ENCODE peak calls at places on chromosomes 7 and 10, in seven cellular contexts. R is cardiac muscle cell, C is PC-3, K is SJSA1, U is mesenchymal stem cell, Q is transverse colon, A is neural progenitor cell. P is an unnamed sample. For H3K27me3, the result is how much of the 10 kb centered on the place peaks cover.

GRCh38 chr10:21315321-21316220 is 209.9 kb downstream of the SKIDA1 start:
- DNase-seq in R (peak), A (peak), Q (no peak), C (no peak), K (peak), U (peak), P (peak)

GRCh38 chr7:46713868-46714596 is 793.0 kb upstream of the IGFBP3 start:
- DNase-seq in U (peak), K (no peak), Q (peak), C (no peak), A (no peak), R (peak), P (no peak)

GRCh38 chr10:112448903-112449302 is 1.9 kb downstream of the VTI1A start:
- DNase-seq in U (no peak), Q (no peak), C (no peak), R (no peak), K (no peak), A (no peak), P (no peak)

GRCh38 chr7:22255834-22256233 is 101.1 kb downstream of the RAPGEF5 start:
- DNase-seq in C (no peak), U (no peak), K (no peak), A (peak), R (no peak), Q (no peak), P (no peak)

GRCh38 chr10:12703813-12704212 is 297.7 kb downstream of the CCDC3 start:
- DNase-seq in C (peak), K (peak), Q (no peak), A (no peak), U (peak), R (no peak), P (peak)

GRCh38 chr7:40826419-40827216 is 691.8 kb downstream of the SUGCT start:
- DNase-seq in A (peak), R (no peak), K (peak), Q (no peak), U (peak), C (no peak), P (peak)

GRCh38 chr7:29839302-29839701 is 33.0 kb downstream of the WIPF3 start:
- DNase-seq in U (peak), C (no peak), Q (peak), R (no peak), A (no peak), K (peak), P (peak)

GRCh38 chr10:74109452-74109851 is 41.2 kb downstream of the AP3M1 start:
- DNase-seq in A (no peak), K (no peak), Q (no peak), C (no peak), U (no peak), R (no peak), P (no peak)

GRCh38 chr7:132580277-132580676 is 4.0 kb upstream of the PLXNA4 start:
- DNase-seq in R (no peak), A (no peak), Q (no peak), C (peak), K (peak), U (peak), P (no peak)

GRCh38 chr10:119502214-119502613 is 40.3 kb downstream of the RGS10 start:
- DNase-seq in Q (peak), A (no peak), U (no peak), C (no peak), R (no peak), K (no peak), P (no peak)

GRCh38 chr7:156494960-156495359 is 145.6 kb upstream of the RNF32 start:
- DNase-seq in K (no peak), U (no peak), R (no peak), A (no peak), Q (no peak), C (no peak), P (no peak)

GRCh38 chr7:32582036-32582435 is 86.7 kb downstream of the AVL9 start:
- DNase-seq in Q (no peak), U (peak), A (no peak), C (no peak), R (no peak), K (peak), P (no peak)

GRCh38 chr10:101139421-101139911 is 8.4 kb downstream of the TLX1 start:
- DNase-seq in K (no peak), C (no peak), R (peak), A (peak), U (peak), Q (no peak), P (peak)

GRCh38 chr10:14009315-14010082 is 321.2 kb downstream of the FRMD4A start:
- DNase-seq in A (no peak), K (peak), C (peak), U (peak), Q (no peak), R (no peak), P (peak)

GRCh38 chr10:101258179-101258885 is 29.1 kb upstream of the LBX1 start:
- DNase-seq in Q (no peak), A (no peak), U (no peak), K (no peak), R (no peak), C (peak), P (no peak)

GRCh38 chr7:84021292-84021898 is 173.2 kb downstream of the SEMA3A start:
- DNase-seq in A (no peak), C (peak), K (no peak), U (no peak), R (peak), Q (no peak), P (peak)

GRCh38 chr10:44853796-44854195 is 57.3 kb upstream of the TMEM72 start:
- DNase-seq in Q (no peak), C (no peak), A (no peak), U (no peak), K (no peak), R (no peak), P (no peak)

GRCh38 chr10:57979986-57980385 is 287.7 kb downstream of the IPMK start:
- DNase-seq in K (no peak), A (no peak), R (no peak), Q (no peak), U (peak), C (no peak), P (peak)

GRCh38 chr10:59508956-59509355 is 146.6 kb upstream of the FAM13C start:
- DNase-seq in R (no peak), U (no peak), A (no peak), K (no peak), Q (no peak), C (peak), P (peak)

GRCh38 chr7:149662591-149663095 is 110.7 kb downstream of the ZNF467 start:
- DNase-seq in U (peak), K (peak), R (peak), Q (peak), A (peak), C (peak), P (peak)

GRCh38 chr7:16078076-16078952 is 343.0 kb downstream of the CRPPA start:
- DNase-seq in K (peak), Q (no peak), R (peak), U (peak), A (peak), C (peak), P (peak)

GRCh38 chr10:112223725-112224124 is 40.2 kb upstream of the GPAM start:
- DNase-seq in R (no peak), Q (no peak), K (no peak), C (no peak), A (no peak), U (no peak), P (no peak)

GRCh38 chr7:97006951-97007861 is 1.9 kb downstream of the DLX6 start:
- DNase-seq in C (no peak), A (peak), U (no peak), Q (no peak), R (no peak), K (no peak), P (no peak)

GRCh38 chr10:20890009-20890408 is 7.1 kb downstream of the NEBL start:
- DNase-seq in R (peak), C (no peak), A (no peak), U (peak), K (no peak), Q (no peak), P (no peak)

GRCh38 chr10:113179270-113179669 is 229.2 kb downstream of the TCF7L2 start:
- DNase-seq in K (no peak), C (no peak), Q (no peak), A (no peak), U (no peak), R (no peak), P (no peak)

GRCh38 chr10:25176421-25176968 is 1.7 kb downstream of the GPR158 start:
- DNase-seq in A (peak), U (no peak), K (no peak), R (peak), Q (no peak), C (no peak), P (peak)

GRCh38 chr10:25177093-25177753 is 2.4 kb downstream of the GPR158 start:
- DNase-seq in U (no peak), R (no peak), C (no peak), K (no peak), Q (no peak), A (no peak), P (no peak)

GRCh38 chr10:25177754-25178135 is 2.9 kb downstream of the GPR158 start:
- DNase-seq in C (no peak), K (no peak), R (no peak), A (no peak), Q (no peak), U (no peak), P (no peak)

GRCh38 chr10:25174461-25175230 is at the start of gene GPR158:
- DNase-seq in U (peak), R (peak), K (peak), Q (peak), A (peak), C (peak), P (peak)

GRCh38 chr10:25175527-25176420 is 973 bp downstream of the GPR158 start:
- DNase-seq in U (peak), R (peak), K (no peak), C (no peak), Q (peak), A (peak), P (no peak)
- H3K27me3 ChIP-seq in U (half or more), R (half or more), K (half or more), C (under half), Q (half or more), A (half or more), P (under half)

GRCh38 chr7:1232103-1232466 is 587 bp upstream of the UNCX start:
- DNase-seq in Q (no peak), K (no peak), A (no peak), C (no peak), R (no peak), U (no peak), P (no peak)

GRCh38 chr7:1229956-1230355 is 2.7 kb upstream of the UNCX start:
- DNase-seq in C (no peak), R (peak), U (no peak), A (peak), K (no peak), Q (no peak), P (no peak)

GRCh38 chr7:1231214-1232102 is 1.2 kb upstream of the UNCX start:
- DNase-seq in A (peak), K (no peak), Q (no peak), U (no peak), R (peak), C (no peak), P (no peak)

GRCh38 chr7:1229334-1229935 is 3.2 kb upstream of the UNCX start:
- DNase-seq in Q (no peak), C (no peak), K (no peak), R (peak), U (no peak), A (peak), P (no peak)

DNA sequence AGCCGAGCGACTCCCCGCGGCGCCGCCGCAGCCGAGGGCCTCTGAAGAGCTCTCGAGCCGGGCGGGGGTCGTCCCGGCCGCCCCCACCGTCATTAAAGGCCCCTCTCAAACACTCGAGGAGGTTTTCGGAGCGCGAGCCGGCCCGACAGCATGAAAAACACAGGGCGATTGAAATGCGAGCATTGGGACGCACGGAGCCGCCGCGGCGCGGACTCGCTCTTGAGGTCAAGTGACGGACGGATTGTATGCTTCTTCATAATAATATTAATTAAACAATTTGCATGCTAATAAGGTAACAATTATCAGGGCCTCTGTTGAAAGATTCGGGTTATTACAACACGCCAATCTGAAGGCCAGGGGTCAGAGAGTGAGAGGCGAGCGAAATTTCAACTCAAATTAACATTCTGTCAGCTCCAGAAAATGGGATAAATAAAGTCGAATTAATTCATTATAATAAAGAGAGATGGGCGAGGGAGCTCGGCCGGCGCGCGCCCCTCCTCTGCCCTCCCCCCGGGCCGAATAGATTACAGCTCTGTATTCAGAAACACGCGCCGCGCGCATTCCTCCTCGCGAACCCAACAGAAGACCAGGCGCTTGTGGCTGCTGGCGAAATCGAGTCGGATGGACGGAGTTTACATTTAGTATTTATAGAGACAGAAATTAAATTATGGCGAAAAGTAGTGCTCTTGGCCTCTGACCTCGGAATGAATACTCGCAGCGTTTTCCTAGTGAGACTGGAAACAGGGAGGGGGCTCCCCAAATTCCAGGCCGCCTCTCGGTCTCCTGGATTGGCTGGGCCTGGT is 2.1 kb upstream of the UNCX start:
- DNase-seq in K (no peak), R (peak), Q (no peak), C (no peak), A (peak), U (no peak), P (no peak)
- H3K27me3 ChIP-seq in K (half or more), R (half or more), Q (half or more), C (half or more), A (half or more), U (half or more), P (half or more)

GRCh38 chr7:70597071-70597470 is 534.9 kb upstream of the GALNT17 start:
- DNase-seq in A (no peak), U (no peak), K (no peak), Q (no peak), C (no peak), R (no peak), P (no peak)

GRCh38 chr7:70596575-70596891 is 535.4 kb upstream of the GALNT17 start:
- DNase-seq in R (no peak), A (no peak), Q (no peak), K (no peak), U (no peak), C (no peak), P (no peak)

GRCh38 chr7:70599446-70600190 is 532.3 kb upstream of the GALNT17 start:
- DNase-seq in U (no peak), K (no peak), A (no peak), R (no peak), Q (peak), C (no peak), P (no peak)

GRCh38 chr7:70598976-70599375 is 533.0 kb upstream of the GALNT17 start:
- DNase-seq in Q (peak), U (no peak), A (no peak), C (no peak), K (no peak), R (no peak), P (no peak)

DNA sequence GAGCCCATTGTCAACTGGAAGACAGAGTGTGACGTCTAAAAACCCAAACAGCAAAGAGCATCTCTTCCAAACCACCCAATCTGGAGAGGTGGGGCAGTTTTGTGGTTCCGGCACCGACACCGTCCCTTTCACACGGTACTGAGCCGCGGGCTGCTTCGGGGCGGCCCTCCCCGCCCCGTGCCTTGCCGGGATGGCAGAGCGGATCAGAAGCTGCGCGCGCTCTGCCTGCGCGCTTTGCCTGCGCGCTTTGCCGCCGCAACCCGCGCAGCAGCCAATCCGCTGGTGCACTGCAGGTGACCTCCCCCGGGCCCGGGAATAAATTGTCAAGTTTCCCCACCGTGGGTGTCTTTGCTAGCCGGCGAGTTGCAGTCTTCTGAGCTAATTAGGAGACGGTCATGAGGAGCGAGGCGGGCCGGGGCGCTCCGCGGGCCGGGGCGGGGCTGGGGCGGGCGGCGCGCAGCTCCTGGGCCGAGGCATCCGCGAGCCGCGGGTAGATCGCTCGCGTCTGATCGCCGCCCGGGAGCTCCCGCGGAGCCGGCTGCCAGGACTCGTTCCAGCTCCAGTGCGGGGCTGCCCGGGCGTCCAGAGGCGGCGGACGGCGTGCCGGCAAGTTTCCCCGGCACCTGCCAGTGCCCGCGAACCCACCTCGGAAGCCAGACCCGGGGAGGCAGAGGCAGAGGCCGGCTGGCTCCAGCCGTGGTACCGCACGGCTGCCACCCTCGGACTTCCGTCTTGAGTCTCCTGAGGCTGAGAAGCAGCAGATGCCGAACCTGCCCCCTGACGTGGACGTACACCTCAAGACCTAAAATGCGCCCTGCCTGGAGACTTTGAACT is 536.0 kb upstream of the GALNT17 start:
- DNase-seq in A (peak), K (no peak), C (no peak), Q (peak), R (peak), U (no peak), P (peak)
- H3K27me3 ChIP-seq in A (half or more), K (under half), C (under half), Q (under half), R (half or more), U (under half), P (under half)

GRCh38 chr7:1403844-1404404 is 55.3 kb downstream of the MICALL2 start:
- DNase-seq in R (peak), K (peak), C (peak), Q (no peak), U (peak), A (peak), P (peak)

GRCh38 chr7:1407883-1408282 is 51.4 kb downstream of the MICALL2 start:
- DNase-seq in A (no peak), K (no peak), Q (no peak), R (no peak), C (no peak), U (no peak), P (no peak)

GRCh38 chr7:1402791-1403755 is 56.2 kb downstream of the MICALL2 start:
- DNase-seq in R (no peak), C (no peak), A (no peak), Q (no peak), U (no peak), K (no peak), P (no peak)

GRCh38 chr7:1402110-1402790 is 57.0 kb downstream of the MICALL2 start:
- DNase-seq in K (no peak), Q (no peak), U (no peak), C (no peak), R (no peak), A (no peak), P (no peak)

DNA sequence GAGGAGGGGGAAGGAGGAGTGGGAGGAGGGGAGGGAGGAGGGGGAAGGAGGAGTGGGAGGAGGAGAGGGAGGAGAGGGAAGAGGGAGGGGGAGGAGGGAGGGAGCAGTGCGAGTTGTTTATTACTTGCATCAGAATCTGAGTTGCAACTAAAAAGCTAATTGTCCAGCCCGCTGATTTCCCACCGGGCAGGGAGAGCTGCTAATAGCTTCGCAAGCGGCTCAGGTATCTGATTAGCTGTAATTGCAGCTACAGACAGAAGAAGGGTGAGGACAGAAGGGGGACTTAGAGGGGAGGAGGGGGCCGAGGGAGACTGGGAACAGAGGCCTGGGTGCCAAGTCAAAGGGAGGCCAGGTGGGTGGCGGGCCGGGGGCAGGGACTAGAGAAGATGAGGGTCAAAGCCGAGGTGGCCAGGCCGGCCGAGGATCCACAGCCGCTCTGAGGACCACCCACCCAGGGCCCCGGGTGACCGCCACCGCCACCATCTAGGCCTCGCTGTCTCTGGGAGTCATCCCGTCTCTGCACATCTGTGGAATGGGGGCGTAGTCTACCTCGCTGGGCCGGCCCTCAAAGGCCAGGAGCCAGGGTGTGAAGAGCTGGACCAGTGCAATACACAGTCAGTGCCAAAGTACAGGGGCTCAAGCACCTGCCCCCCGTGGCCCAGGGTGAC is 54.3 kb downstream of the MICALL2 start:
- DNase-seq in R (no peak), C (no peak), K (no peak), U (no peak), A (peak), Q (no peak), P (no peak)
- H3K27me3 ChIP-seq in R (half or more), C (under half), K (half or more), U (half or more), A (half or more), Q (half or more), P (under half)

GRCh38 chr7:157701395-157701794 is 364.6 kb downstream of the DNAJB6 start:
- DNase-seq in C (no peak), A (no peak), R (no peak), Q (no peak), U (no peak), K (no peak), P (no peak)
- H3K27me3 ChIP-seq in C (half or more), A (half or more), R (under half), Q (under half), U (under half), K (under half), P (under half)

GRCh38 chr7:103439661-103440060 is 6.3 kb downstream of the SLC26A5 start:
- DNase-seq in K (no peak), A (no peak), Q (no peak), R (no peak), U (no peak), C (no peak), P (no peak)
- H3K27me3 ChIP-seq in K (under half), A (half or more), Q (under half), R (under half), U (under half), C (under half), P (under half)

GRCh38 chr7:27174077-27175004 is at the start of gene HOXA10:
- DNase-seq in K (peak), R (no peak), Q (peak), A (no peak), C (peak), U (no peak), P (no peak)
- H3K27me3 ChIP-seq in K (under half), R (half or more), Q (under half), A (half or more), C (under half), U (under half), P (half or more)

P was measured in fibroblast of lung.